ENCODE peak calls at places on chromosomes 12 and 14, in four cellular contexts. K is amniotic stem cell, R is hypothalamus, W is HTR-8/SVneo. F is an unnamed sample.

GRCh38 chr14:104385189-104386135 is 194.1 kb upstream of the C14orf180 start:
- DNase-seq in R (no peak), K (no peak), W (no peak), F (no peak)

GRCh38 chr12:124548854-124549378 is 18.5 kb downstream of the NCOR2 start:
- DNase-seq in W (no peak), K (no peak), R (no peak), F (no peak)

GRCh38 chr12:97754306-97754705 is 291.7 kb downstream of the RMST start:
- DNase-seq in R (no peak), W (no peak), K (no peak), F (no peak)

GRCh38 chr12:122505419-122506051 is 4.8 kb upstream of the ZCCHC8 start:
- DNase-seq in K (no peak), R (no peak), W (no peak), F (peak; percentile 41)

GRCh38 chr12:129701536-129702165 is 202.2 kb downstream of the TMEM132D start:
- DNase-seq in K (no peak), W (no peak), R (no peak), F (no peak)

GRCh38 chr12:104694161-104694560 is 237.4 kb downstream of the CHST11 start:
- DNase-seq in W (no peak), K (no peak), R (no peak), F (no peak)

GRCh38 chr12:124419292-124420040 is 124.6 kb downstream of the RFLNA start:
- DNase-seq in W (no peak), R (no peak), K (no peak), F (no peak)

GRCh38 chr14:80105488-80105994 is 105.8 kb downstream of the DIO2 start:
- DNase-seq in K (no peak), W (no peak), R (no peak), F (no peak)

GRCh38 chr14:40252817-40253447 is 820.7 kb upstream of the FBXO33 start:
- DNase-seq in R (no peak), K (no peak), W (no peak), F (no peak)

GRCh38 chr14:22556021-22556989 is 32.7 kb downstream of the DAD1 start:
- DNase-seq in K (no peak), R (no peak), W (peak; percentile 43), F (peak; percentile 92)

GRCh38 chr12:11650697-11651281 is 1.3 kb downstream of the ETV6 start:
- DNase-seq in K (no peak), W (no peak), R (no peak), F (peak; percentile 35)

GRCh38 chr12:62347922-62348650 is 87.9 kb downstream of the USP15 start:
- DNase-seq in R (no peak), K (no peak), W (no peak), F (no peak)

GRCh38 chr12:124293286-124294003 is 1.4 kb upstream of the RFLNA start:
- DNase-seq in K (no peak), R (no peak), W (no peak), F (no peak)

GRCh38 chr12:30858471-30858870 is 68.1 kb upstream of the TSPAN11 start:
- DNase-seq in W (no peak), R (no peak), K (no peak), F (no peak)

GRCh38 chr12:53495903-53496751 is 3.1 kb downstream of the MAP3K12 start:
- DNase-seq in R (no peak), K (no peak), W (no peak), F (no peak)

GRCh38 chr14:28436821-28437220 is 329.8 kb upstream of the FOXG1 start:
- DNase-seq in W (no peak), K (no peak), R (no peak), F (no peak)

GRCh38 chr12:21828779-21829178 is 54.3 kb upstream of the KCNJ8 start:
- DNase-seq in R (no peak), W (no peak), K (no peak), F (no peak)

GRCh38 chr12:102343361-102344121 is 136.8 kb downstream of the IGF1 start:
- DNase-seq in K (no peak), R (no peak), W (no peak), F (no peak)

GRCh38 chr12:19852100-19852855 is 413.0 kb downstream of the AEBP2 start:
- DNase-seq in W (no peak), R (no peak), K (no peak), F (no peak)

GRCh38 chr12:44875417-44875953 is 630 bp downstream of the NELL2 start:
- DNase-seq in W (no peak), R (no peak), K (no peak), F (no peak)